ENCODE peak calls at places on chromosome 19, in eight cellular contexts. One of them, this sample, is unnamed.

GRCh38 chr19:30046522-30046921 is 104.5 kb downstream of the URI1 start:
- DNase-seq in pancreas: no peak
- DNase-seq in endodermal cell: peak
- DNase-seq in lower leg skin: no peak
- DNase-seq in AG04449: no peak
- DNase-seq in psoas muscle: no peak
- DNase-seq in foreskin fibroblast: peak
- DNase-seq in fibroblast of lung: peak
- DNase-seq in this sample: peak

GRCh38 chr19:54481326-54481930 is 8.3 kb upstream of the CDC42EP5 start:
- DNase-seq in pancreas: peak
- DNase-seq in endodermal cell: peak
- DNase-seq in lower leg skin: no peak
- DNase-seq in AG04449: no peak
- DNase-seq in psoas muscle: no peak
- DNase-seq in foreskin fibroblast: peak
- DNase-seq in fibroblast of lung: no peak
- DNase-seq in this sample: peak

GRCh38 chr19:23971598-23971997 is 56.9 kb downstream of the ZNF726 start:
- DNase-seq in pancreas: no peak
- DNase-seq in endodermal cell: no peak
- DNase-seq in lower leg skin: no peak
- DNase-seq in AG04449: no peak
- DNase-seq in psoas muscle: no peak
- DNase-seq in foreskin fibroblast: no peak
- DNase-seq in fibroblast of lung: no peak
- DNase-seq in this sample: no peak

GRCh38 chr19:50793558-50794065 is 3.4 kb downstream of the ACP4 start:
- DNase-seq in pancreas: no peak
- DNase-seq in endodermal cell: no peak
- DNase-seq in lower leg skin: no peak
- DNase-seq in AG04449: no peak
- DNase-seq in psoas muscle: no peak
- DNase-seq in foreskin fibroblast: no peak
- DNase-seq in fibroblast of lung: no peak
- DNase-seq in this sample: no peak

GRCh38 chr19:27867981-27868380 is 1345.0 kb downstream of the UQCRFS1 start:
- DNase-seq in pancreas: no peak
- DNase-seq in endodermal cell: no peak
- DNase-seq in lower leg skin: no peak
- DNase-seq in AG04449: no peak
- DNase-seq in psoas muscle: no peak
- DNase-seq in foreskin fibroblast: no peak
- DNase-seq in fibroblast of lung: no peak
- DNase-seq in this sample: no peak

GRCh38 chr19:30324982-30325381 is 47.2 kb upstream of the ZNF536 start:
- DNase-seq in pancreas: no peak
- DNase-seq in endodermal cell: peak
- DNase-seq in lower leg skin: no peak
- DNase-seq in AG04449: no peak
- DNase-seq in psoas muscle: no peak
- DNase-seq in foreskin fibroblast: no peak
- DNase-seq in fibroblast of lung: no peak
- DNase-seq in this sample: no peak

GRCh38 chr19:46221981-46222610 is 7.4 kb upstream of the IGFL1 start:
- DNase-seq in pancreas: peak
- DNase-seq in endodermal cell: peak
- DNase-seq in lower leg skin: peak
- DNase-seq in AG04449: no peak
- DNase-seq in psoas muscle: peak
- DNase-seq in foreskin fibroblast: peak
- DNase-seq in fibroblast of lung: peak
- DNase-seq in this sample: no peak

GRCh38 chr19:15287496-15287895 is 44.8 kb downstream of the BRD4 start:
- DNase-seq in pancreas: no peak
- DNase-seq in endodermal cell: no peak
- DNase-seq in lower leg skin: no peak
- DNase-seq in AG04449: no peak
- DNase-seq in psoas muscle: no peak
- DNase-seq in foreskin fibroblast: no peak
- DNase-seq in fibroblast of lung: no peak
- DNase-seq in this sample: peak

GRCh38 chr19:43641333-43641732 is 1.7 kb upstream of the CADM4 start:
- DNase-seq in pancreas: no peak
- DNase-seq in endodermal cell: no peak
- DNase-seq in lower leg skin: no peak
- DNase-seq in AG04449: no peak
- DNase-seq in psoas muscle: no peak
- DNase-seq in foreskin fibroblast: no peak
- DNase-seq in fibroblast of lung: no peak
- DNase-seq in this sample: no peak

GRCh38 chr19:46009530-46010510 is 13.0 kb downstream of the PGLYRP1 start:
- DNase-seq in pancreas: peak
- DNase-seq in endodermal cell: peak
- DNase-seq in lower leg skin: no peak
- DNase-seq in AG04449: no peak
- DNase-seq in psoas muscle: peak
- DNase-seq in foreskin fibroblast: peak
- DNase-seq in fibroblast of lung: peak
- DNase-seq in this sample: peak

DNA sequence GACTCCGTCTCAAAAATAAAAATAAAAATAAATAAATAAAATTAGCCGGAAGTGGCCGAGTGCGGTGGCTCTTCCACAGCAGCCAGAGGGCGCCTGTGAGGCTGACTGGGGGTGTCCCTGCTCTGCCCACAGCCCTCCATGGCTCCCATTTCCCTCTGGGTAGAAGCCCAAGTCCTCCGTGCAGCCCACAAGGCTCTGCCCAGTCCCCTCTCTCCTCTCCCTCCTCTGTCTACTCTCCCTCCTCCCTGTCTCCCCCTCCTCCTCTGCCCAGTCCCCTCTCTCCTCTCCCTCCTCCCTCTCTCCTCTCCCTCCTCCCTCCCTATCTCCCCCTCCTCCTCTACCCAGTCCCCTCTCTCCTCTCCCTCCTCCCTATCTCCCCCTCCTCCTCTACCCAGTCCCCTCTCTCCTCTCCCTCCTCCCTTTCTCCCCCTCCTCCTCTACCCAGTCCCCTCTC is 20.4 kb downstream of the MISP start:
- DNase-seq in pancreas: no peak
- DNase-seq in endodermal cell: peak
- DNase-seq in lower leg skin: no peak
- DNase-seq in AG04449: no peak
- DNase-seq in psoas muscle: peak
- DNase-seq in foreskin fibroblast: peak
- DNase-seq in fibroblast of lung: peak
- DNase-seq in this sample: peak
- TF ChIP-seq CTCF in pancreas: no peak
- TF ChIP-seq CTCF in endodermal cell: peak
- TF ChIP-seq CTCF in lower leg skin: no peak
- TF ChIP-seq CTCF in AG04449: peak
- TF ChIP-seq CTCF in psoas muscle: peak
- TF ChIP-seq CTCF in foreskin fibroblast: peak
- TF ChIP-seq CTCF in fibroblast of lung: peak
- TF ChIP-seq CTCF in this sample: peak

GRCh38 chr19:49764341-49764740 is 1.2 kb upstream of the TSKS start:
- DNase-seq in pancreas: no peak
- DNase-seq in endodermal cell: no peak
- DNase-seq in lower leg skin: no peak
- DNase-seq in AG04449: no peak
- DNase-seq in psoas muscle: no peak
- DNase-seq in foreskin fibroblast: no peak
- DNase-seq in fibroblast of lung: no peak
- DNase-seq in this sample: no peak

GRCh38 chr19:49758292-49758691 is 4.8 kb downstream of the TSKS start:
- DNase-seq in pancreas: no peak
- DNase-seq in endodermal cell: peak
- DNase-seq in lower leg skin: no peak
- DNase-seq in AG04449: peak
- DNase-seq in psoas muscle: no peak
- DNase-seq in foreskin fibroblast: peak
- DNase-seq in fibroblast of lung: peak
- DNase-seq in this sample: no peak

GRCh38 chr19:49763230-49763629 is at the start of gene TSKS:
- DNase-seq in pancreas: no peak
- DNase-seq in endodermal cell: no peak
- DNase-seq in lower leg skin: no peak
- DNase-seq in AG04449: no peak
- DNase-seq in psoas muscle: no peak
- DNase-seq in foreskin fibroblast: no peak
- DNase-seq in fibroblast of lung: no peak
- DNase-seq in this sample: no peak

GRCh38 chr19:49761625-49762311 is 1.3 kb downstream of the TSKS start:
- DNase-seq in pancreas: no peak
- DNase-seq in endodermal cell: peak
- DNase-seq in lower leg skin: no peak
- DNase-seq in AG04449: no peak
- DNase-seq in psoas muscle: no peak
- DNase-seq in foreskin fibroblast: peak
- DNase-seq in fibroblast of lung: peak
- DNase-seq in this sample: no peak

GRCh38 chr19:49761249-49761624 is 1.9 kb downstream of the TSKS start:
- DNase-seq in pancreas: no peak
- DNase-seq in endodermal cell: no peak
- DNase-seq in lower leg skin: no peak
- DNase-seq in AG04449: no peak
- DNase-seq in psoas muscle: no peak
- DNase-seq in foreskin fibroblast: no peak
- DNase-seq in fibroblast of lung: no peak
- DNase-seq in this sample: no peak
- H3K4me3 ChIP-seq in pancreas: no peak
- H3K4me3 ChIP-seq in endodermal cell: no peak
- H3K4me3 ChIP-seq in lower leg skin: no peak
- H3K4me3 ChIP-seq in AG04449: no peak
- H3K4me3 ChIP-seq in psoas muscle: no peak
- H3K4me3 ChIP-seq in foreskin fibroblast: no peak
- H3K4me3 ChIP-seq in fibroblast of lung: no peak
- H3K4me3 ChIP-seq in this sample: no peak

DNA sequence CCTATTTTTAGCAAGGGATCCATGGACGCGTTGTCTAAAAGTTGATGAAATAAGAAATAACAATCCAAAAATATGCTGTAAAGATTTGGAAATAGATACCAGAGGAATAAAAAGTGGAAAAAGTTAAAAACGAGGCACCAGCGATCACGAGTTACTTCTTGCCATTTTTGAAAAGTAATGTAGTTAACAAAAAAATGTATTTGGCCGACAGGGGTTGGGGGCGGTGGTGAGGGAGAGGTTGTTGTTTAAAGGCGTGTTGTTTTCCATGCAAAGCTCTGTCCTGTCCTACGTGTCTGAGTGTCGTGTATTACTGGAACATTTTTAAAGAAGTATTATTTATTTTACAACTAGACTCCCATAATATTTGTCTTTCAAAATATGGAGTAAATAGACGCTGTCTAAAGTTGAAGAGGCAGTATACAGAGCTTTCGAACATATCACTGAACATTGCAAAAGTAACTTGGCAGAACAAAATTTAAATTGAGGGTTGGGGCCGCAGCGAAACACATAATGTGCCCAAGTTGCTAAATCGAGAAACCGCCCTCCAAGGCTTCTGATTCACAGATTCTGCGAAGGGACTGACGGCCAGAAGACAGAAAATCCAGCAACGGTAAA is 836 bp downstream of the FBXO17 start:
- DNase-seq in pancreas: no peak
- DNase-seq in endodermal cell: no peak
- DNase-seq in lower leg skin: peak
- DNase-seq in AG04449: no peak
- DNase-seq in psoas muscle: no peak
- DNase-seq in foreskin fibroblast: peak
- DNase-seq in fibroblast of lung: no peak
- DNase-seq in this sample: no peak
- TF ChIP-seq CTCF in pancreas: no peak
- TF ChIP-seq CTCF in endodermal cell: peak
- TF ChIP-seq CTCF in lower leg skin: no peak
- TF ChIP-seq CTCF in AG04449: no peak
- TF ChIP-seq CTCF in psoas muscle: no peak
- TF ChIP-seq CTCF in foreskin fibroblast: no peak
- TF ChIP-seq CTCF in fibroblast of lung: no peak
- TF ChIP-seq CTCF in this sample: no peak

DNA sequence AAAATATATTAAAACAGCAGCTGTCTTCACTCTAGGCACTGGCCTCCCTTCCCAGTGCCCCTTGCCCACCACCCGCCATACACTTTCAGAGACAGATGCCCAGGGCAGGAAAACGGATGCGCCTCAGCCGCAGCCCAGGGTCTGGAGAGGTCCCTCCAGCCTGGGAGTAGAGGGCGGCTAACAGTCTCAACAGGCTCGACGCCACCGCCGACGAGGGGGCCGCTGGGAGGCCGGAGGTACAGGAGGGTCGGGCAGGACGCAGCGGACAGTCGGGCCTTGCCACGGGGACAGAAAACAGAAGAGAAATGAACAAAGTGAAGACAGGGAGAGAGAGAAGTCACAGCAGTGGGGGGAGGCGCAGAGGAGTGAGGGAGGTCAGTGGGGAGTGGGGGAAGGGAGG is 27.1 kb downstream of the C19orf47 start:
- DNase-seq in pancreas: no peak
- DNase-seq in endodermal cell: no peak
- DNase-seq in lower leg skin: no peak
- DNase-seq in AG04449: no peak
- DNase-seq in psoas muscle: no peak
- DNase-seq in foreskin fibroblast: no peak
- DNase-seq in fibroblast of lung: no peak
- DNase-seq in this sample: no peak
- H3K4me3 ChIP-seq in pancreas: no peak
- H3K4me3 ChIP-seq in endodermal cell: no peak
- H3K4me3 ChIP-seq in lower leg skin: no peak
- H3K4me3 ChIP-seq in AG04449: no peak
- H3K4me3 ChIP-seq in psoas muscle: no peak
- H3K4me3 ChIP-seq in foreskin fibroblast: no peak
- H3K4me3 ChIP-seq in fibroblast of lung: no peak
- H3K4me3 ChIP-seq in this sample: no peak

GRCh38 chr19:18589380-18590272 is 1.0 kb downstream of the REX1BD start:
- DNase-seq in pancreas: peak
- DNase-seq in endodermal cell: peak
- DNase-seq in lower leg skin: no peak
- DNase-seq in AG04449: no peak
- DNase-seq in psoas muscle: peak
- DNase-seq in foreskin fibroblast: peak
- DNase-seq in fibroblast of lung: peak
- DNase-seq in this sample: peak
- TF ChIP-seq CTCF in pancreas: no peak
- TF ChIP-seq CTCF in endodermal cell: no peak
- TF ChIP-seq CTCF in lower leg skin: no peak
- TF ChIP-seq CTCF in AG04449: peak
- TF ChIP-seq CTCF in psoas muscle: no peak
- TF ChIP-seq CTCF in foreskin fibroblast: no peak
- TF ChIP-seq CTCF in fibroblast of lung: no peak
- TF ChIP-seq CTCF in this sample: peak

GRCh38 chr19:33515921-33516320 is 5.7 kb downstream of the PEPD start:
- DNase-seq in pancreas: no peak
- DNase-seq in endodermal cell: no peak
- DNase-seq in lower leg skin: no peak
- DNase-seq in AG04449: no peak
- DNase-seq in psoas muscle: no peak
- DNase-seq in foreskin fibroblast: no peak
- DNase-seq in fibroblast of lung: no peak
- DNase-seq in this sample: no peak
- H3K4me3 ChIP-seq in pancreas: no peak
- H3K4me3 ChIP-seq in endodermal cell: no peak
- H3K4me3 ChIP-seq in lower leg skin: no peak
- H3K4me3 ChIP-seq in AG04449: no peak
- H3K4me3 ChIP-seq in psoas muscle: no peak
- H3K4me3 ChIP-seq in foreskin fibroblast: no peak
- H3K4me3 ChIP-seq in fibroblast of lung: no peak
- H3K4me3 ChIP-seq in this sample: no peak